ENCODE peak calls at places on chromosomes 4 and X, in four cellular contexts. X is CD8-positive, alpha-beta T cell; K is GM06990; A is mucosa of descending colon. R is an unnamed sample.

GRCh38 chr4:58760100-58760499 is 1649.9 kb upstream of the IGFBP7 start:
- DNase-seq in X (no peak), K (no peak), A (no peak), R (no peak)

GRCh38 chr4:30753316-30753715 is 33.1 kb downstream of the PCDH7 start:
- DNase-seq in X (no peak), K (no peak), A (no peak), R (no peak)

GRCh38 chrX:109624641-109625311 is at the start of gene KCNE5:
- DNase-seq in X (no peak), K (no peak), A (no peak), R (no peak)

GRCh38 chr4:3364634-3365314 is 72.0 kb downstream of the RGS12 start:
- DNase-seq in X (no peak), K (no peak), A (no peak), R (no peak)

GRCh38 chr4:72886602-72887001 is 182.9 kb downstream of the COX18 start:
- DNase-seq in X (no peak), K (no peak), A (no peak), R (no peak)

GRCh38 chr4:168832746-168833575 is 177.1 kb downstream of the CBR4 start:
- DNase-seq in X (no peak), K (no peak), A (peak), R (peak)

GRCh38 chr4:38560340-38560739 is 103.7 kb upstream of the KLF3 start:
- DNase-seq in X (no peak), K (no peak), A (no peak), R (no peak)

GRCh38 chr4:145019346-145019745 is 78.7 kb downstream of the ANAPC10 start:
- DNase-seq in X (no peak), K (no peak), A (no peak), R (no peak)

GRCh38 chr4:107854326-107855030 is 29.7 kb downstream of the SGMS2 start:
- DNase-seq in X (no peak), K (no peak), A (no peak), R (no peak)

GRCh38 chrX:11953615-11954014 is 184.7 kb upstream of the FRMPD4 start:
- DNase-seq in X (no peak), K (no peak), A (no peak), R (no peak)

GRCh38 chr4:139574641-139575040 is 18.6 kb upstream of the SETD7 start:
- DNase-seq in X (no peak), K (no peak), A (no peak), R (no peak)

GRCh38 chr4:113468165-113469022 is 293.1 kb downstream of the CAMK2D start:
- DNase-seq in X (no peak), K (no peak), A (peak), R (peak)

GRCh38 chrX:24444645-24445044 is 20.4 kb upstream of the PDK3 start:
- DNase-seq in X (no peak), K (no peak), A (no peak), R (no peak)

GRCh38 chr4:75630174-75630931 is at the start of gene CDKL2:
- DNase-seq in X (peak), K (peak), A (peak), R (peak)

GRCh38 chr4:126784966-126785580 is 847.7 kb upstream of the INTU start:
- DNase-seq in X (no peak), K (no peak), A (no peak), R (no peak)

GRCh38 chr4:71855944-71856343 is 72.1 kb upstream of the GC start:
- DNase-seq in X (no peak), K (no peak), A (no peak), R (no peak)

GRCh38 chr4:152430507-152430906 is 105.4 kb downstream of the FBXW7 start:
- DNase-seq in X (no peak), K (no peak), A (no peak), R (no peak)
- H3K4me3 ChIP-seq in X (no peak), K (no peak), A (no peak), R (no peak)

DNA sequence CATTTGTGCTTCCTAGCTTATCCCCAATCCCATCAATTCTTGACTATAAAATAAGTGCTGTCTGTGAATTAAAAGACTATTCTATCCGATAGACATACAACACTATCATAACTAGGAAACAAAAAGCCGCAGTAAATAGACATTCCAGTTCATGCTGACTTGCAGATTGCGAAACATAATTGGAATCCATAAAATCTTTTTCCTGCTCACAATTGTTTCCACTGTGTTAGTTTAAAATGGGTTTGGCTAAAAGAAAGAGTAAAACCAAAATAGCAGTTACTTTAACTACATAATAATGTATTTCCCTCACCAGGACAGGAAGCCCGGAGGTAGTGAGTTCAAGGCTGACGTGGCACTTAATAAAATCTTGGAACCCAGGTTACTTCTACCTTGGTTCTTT is 17.2 kb downstream of the SMIM31 start:
- DNase-seq in X (no peak), K (no peak), A (no peak), R (no peak)
- H3K4me3 ChIP-seq in X (no peak), K (no peak), A (no peak), R (no peak)

GRCh38 chr4:176064539-176064938 is 1.1 kb upstream of the WDR17 start:
- DNase-seq in X (no peak), K (no peak), A (no peak), R (no peak)
- H3K4me3 ChIP-seq in X (no peak), K (no peak), A (no peak), R (no peak)

GRCh38 chr4:1137850-1138249 is 24.5 kb upstream of the RNF212 start:
- DNase-seq in X (no peak), K (no peak), A (no peak), R (no peak)
- H3K4me3 ChIP-seq in X (peak), K (no peak), A (no peak), R (no peak)

DNA sequence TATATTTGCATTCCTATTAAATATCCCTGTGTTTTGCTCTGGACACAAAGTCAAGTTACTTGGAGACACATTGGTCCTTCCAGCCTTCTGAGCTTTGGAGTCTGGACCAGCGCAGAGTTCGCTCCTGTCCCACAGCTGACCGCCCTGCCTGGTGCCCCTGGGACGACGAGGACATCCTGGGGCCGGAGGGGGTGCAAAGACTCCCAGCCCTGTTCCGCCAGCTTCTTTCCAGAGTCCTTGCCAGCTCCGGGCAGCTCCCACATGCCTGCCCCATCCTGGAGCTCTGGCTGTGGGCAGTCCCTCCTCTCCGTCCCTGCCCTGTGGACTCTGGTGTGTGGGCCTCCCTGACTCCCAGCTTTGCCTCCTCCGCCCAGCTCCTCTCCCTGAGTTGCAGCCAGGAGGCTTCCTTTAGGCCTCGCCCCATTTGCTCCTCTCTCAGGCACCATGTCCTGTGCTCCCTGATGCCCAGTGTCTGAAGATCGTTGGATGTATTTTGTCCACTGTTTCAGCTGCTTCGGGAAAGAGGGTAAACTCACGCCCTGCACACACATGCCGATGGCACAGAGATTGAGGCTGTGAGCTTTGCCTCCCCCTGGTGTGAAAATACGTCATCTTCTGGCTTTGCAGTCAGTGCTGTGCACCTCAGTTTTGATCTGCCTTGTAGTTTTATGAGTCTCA is 4.9 kb upstream of the PCGF3 start:
- DNase-seq in X (no peak), K (no peak), A (no peak), R (no peak)
- H3K4me3 ChIP-seq in X (no peak), K (no peak), A (no peak), R (no peak)

DNA sequence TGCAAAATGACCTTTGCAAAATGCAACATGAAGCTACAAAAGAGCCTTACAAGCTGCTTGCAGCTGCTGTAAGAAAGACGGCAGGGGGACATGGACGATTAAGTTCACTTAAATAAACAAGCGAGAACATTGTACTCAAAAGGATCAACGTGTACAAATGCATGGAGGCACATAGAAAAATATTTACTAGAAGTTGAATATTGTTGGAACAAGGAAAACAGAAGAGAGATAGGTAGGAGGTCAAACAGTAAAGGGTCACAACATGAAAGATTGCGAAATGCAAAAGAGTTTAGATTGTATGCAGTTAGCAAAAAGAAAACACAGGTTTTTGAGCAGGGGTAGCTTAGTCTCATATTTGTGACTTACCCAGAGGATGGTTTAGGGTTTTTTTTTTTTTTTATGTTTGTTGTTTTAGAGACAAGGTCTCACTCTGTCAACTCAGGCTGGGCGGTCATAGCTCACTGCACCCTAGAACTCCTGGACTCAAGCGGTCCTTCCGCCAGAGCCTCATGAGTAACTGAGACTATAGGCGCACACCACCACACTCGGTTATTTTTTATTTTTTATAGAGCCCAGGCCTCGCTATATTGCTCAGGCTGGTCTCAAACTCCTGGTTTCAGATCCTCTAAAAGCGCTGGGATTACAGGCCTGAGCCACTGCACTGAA is 1.4 kb upstream of the PHF8 start:
- DNase-seq in X (no peak), K (no peak), A (no peak), R (no peak)
- H3K4me3 ChIP-seq in X (peak), K (no peak), A (no peak), R (no peak)

GRCh38 chr4:83231620-83232056 is 53.0 kb downstream of the COQ2 start:
- DNase-seq in X (peak), K (peak), A (no peak), R (no peak)

GRCh38 chr4:83237591-83237990 is 47.0 kb downstream of the COQ2 start:
- DNase-seq in X (no peak), K (no peak), A (no peak), R (no peak)

GRCh38 chr4:83232087-83232486 is 52.5 kb downstream of the COQ2 start:
- DNase-seq in X (no peak), K (no peak), A (no peak), R (no peak)

GRCh38 chr4:83238393-83238792 is 46.2 kb downstream of the COQ2 start:
- DNase-seq in X (no peak), K (no peak), A (no peak), R (no peak)

DNA sequence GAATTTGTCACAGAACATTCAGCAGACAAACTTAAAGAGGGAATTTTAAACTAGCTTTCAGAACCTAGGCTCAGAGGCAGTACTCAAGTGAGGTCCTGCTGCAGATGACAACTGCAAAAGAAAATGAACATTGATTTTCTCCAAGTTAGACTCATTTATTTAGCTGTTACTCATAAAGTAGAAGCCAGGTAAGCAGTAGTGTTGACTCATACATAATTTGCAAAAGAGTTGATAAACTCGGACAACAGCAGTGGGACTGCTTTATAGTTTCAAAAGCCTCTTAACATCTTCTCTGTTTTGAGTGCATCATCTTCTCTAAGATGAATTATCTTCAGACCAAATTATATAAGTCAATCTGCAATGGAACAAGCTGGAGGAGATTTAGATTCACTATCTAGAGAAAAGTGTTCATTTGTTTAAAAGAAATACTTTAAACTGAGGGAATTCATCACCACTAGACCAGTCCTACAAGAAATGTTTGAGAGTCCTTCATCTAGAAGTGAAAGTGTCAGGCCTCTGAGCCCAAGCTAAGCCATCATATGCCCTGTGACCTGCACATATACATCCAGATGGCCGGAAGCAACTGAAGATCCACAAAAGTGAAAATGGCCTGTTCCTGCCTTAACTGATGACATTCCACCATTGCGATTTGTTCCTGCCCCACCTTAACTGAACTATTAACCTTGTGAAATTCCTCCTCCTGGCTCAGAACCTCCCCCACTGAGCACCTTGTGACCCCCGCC is 49.5 kb downstream of the COQ2 start:
- DNase-seq in X (no peak), K (no peak), A (no peak), R (no peak)
- H3K4me3 ChIP-seq in X (no peak), K (no peak), A (no peak), R (no peak)

GRCh38 chrX:148647666-148648065 is 147.2 kb downstream of the AFF2 start:
- DNase-seq in X (no peak), K (no peak), A (no peak), R (no peak)

DNA sequence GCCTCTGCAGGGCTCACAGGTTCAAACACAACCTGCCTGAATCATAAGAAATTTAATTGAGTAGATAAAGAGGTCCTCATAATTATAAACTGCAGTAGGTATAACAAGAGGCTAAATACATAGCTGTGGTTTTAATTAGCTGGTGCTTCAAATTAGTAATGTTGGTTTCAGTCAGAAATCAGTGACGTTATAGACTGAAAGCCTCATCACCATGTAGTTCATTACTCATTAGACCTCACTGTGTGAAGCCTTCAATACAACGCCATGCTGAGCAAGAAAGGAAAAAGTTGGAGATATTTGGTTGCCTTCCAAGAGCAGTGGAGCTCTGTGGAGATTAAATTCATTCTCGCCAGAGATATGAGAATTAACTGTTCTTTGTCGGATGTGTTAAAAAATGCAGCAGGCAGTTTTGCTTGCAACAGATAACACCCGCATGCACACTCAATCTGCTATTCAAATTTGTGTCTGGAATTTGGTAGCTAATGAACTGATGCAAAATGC is 148.8 kb downstream of the AFF2 start:
- DNase-seq in X (no peak), K (no peak), A (no peak), R (no peak)
- H3K4me3 ChIP-seq in X (no peak), K (no peak), A (no peak), R (no peak)

GRCh38 chrX:133921764-133922389 is 63.5 kb downstream of the GPC3 start:
- DNase-seq in X (peak), K (no peak), A (peak), R (peak)

GRCh38 chrX:133921084-133921483 is 64.3 kb downstream of the GPC3 start:
- DNase-seq in X (no peak), K (no peak), A (no peak), R (no peak)

GRCh38 chrX:133923548-133923947 is 61.8 kb downstream of the GPC3 start:
- DNase-seq in X (no peak), K (no peak), A (no peak), R (peak)

GRCh38 chrX:133923113-133923512 is 62.3 kb downstream of the GPC3 start:
- DNase-seq in X (peak), K (no peak), A (no peak), R (no peak)

GRCh38 chrX:133922390-133922772 is 63.0 kb downstream of the GPC3 start:
- DNase-seq in X (no peak), K (no peak), A (no peak), R (no peak)
- H3K4me3 ChIP-seq in X (no peak), K (no peak), A (no peak), R (no peak)

GRCh38 chrX:71058116-71058515 is 10.0 kb downstream of the SNX12 start:
- DNase-seq in X (no peak), K (no peak), A (no peak), R (no peak)

GRCh38 chrX:71053217-71053621 is 14.9 kb downstream of the SNX12 start:
- DNase-seq in X (no peak), K (no peak), A (peak), R (no peak)

GRCh38 chrX:71056857-71057256 is 11.3 kb downstream of the SNX12 start:
- DNase-seq in X (no peak), K (no peak), A (no peak), R (no peak)

GRCh38 chrX:71052721-71053120 is 15.4 kb downstream of the SNX12 start:
- DNase-seq in X (no peak), K (no peak), A (no peak), R (no peak)
- H3K4me3 ChIP-seq in X (no peak), K (peak), A (no peak), R (no peak)

R was measured in BE2C.